ENCODE peak calls at places on chromosomes 16 and 17, in ten cellular contexts. One of them, this sample, is unnamed.

GRCh38 chr16:51607202-51607756 is 456.2 kb upstream of the SALL1 start:
- DNase-seq in NCI-H2029: no peak
- DNase-seq in activated CD8-positive, alpha-beta T cell treated with anti-CD3 and anti-CD28 coated beads, Interleukin-2, amount 10 ng/mL, durations not matched to agents 7 days and 5 days: no peak
- DNase-seq in iris pigment epithelial cell: no peak
- DNase-seq in right cardiac atrium: no peak
- DNase-seq in RCC 7860: no peak
- DNase-seq in kidney: no peak
- DNase-seq in nephron progenitor cell: no peak
- DNase-seq in left lobe of liver: no peak
- DNase-seq in BJ: no peak
- DNase-seq in this sample: no peak

GRCh38 chr17:78883090-78883532 is 19.9 kb downstream of the CEP295NL start:
- DNase-seq in activated CD8-positive, alpha-beta T cell treated with anti-CD3 and anti-CD28 coated beads, Interleukin-2, amount 10 ng/mL, durations not matched to agents 7 days and 5 days: no peak
- DNase-seq in nephron progenitor cell: no peak
- DNase-seq in iris pigment epithelial cell: peak
- DNase-seq in RCC 7860: peak
- DNase-seq in NCI-H2029: no peak
- DNase-seq in right cardiac atrium: peak
- DNase-seq in BJ: peak
- DNase-seq in kidney: peak
- DNase-seq in left lobe of liver: peak
- DNase-seq in this sample: peak

GRCh38 chr16:72480926-72481325 is 309.0 kb upstream of the PMFBP1 start:
- DNase-seq in left lobe of liver: no peak
- DNase-seq in nephron progenitor cell: no peak
- DNase-seq in iris pigment epithelial cell: peak
- DNase-seq in RCC 7860: no peak
- DNase-seq in right cardiac atrium: no peak
- DNase-seq in NCI-H2029: no peak
- DNase-seq in activated CD8-positive, alpha-beta T cell treated with anti-CD3 and anti-CD28 coated beads, Interleukin-2, amount 10 ng/mL, durations not matched to agents 7 days and 5 days: no peak
- DNase-seq in kidney: no peak
- DNase-seq in BJ: no peak
- DNase-seq in this sample: no peak

GRCh38 chr17:3888343-3889171 is 4.3 kb downstream of the CAMKK1 start:
- DNase-seq in NCI-H2029: peak
- DNase-seq in right cardiac atrium: peak
- DNase-seq in BJ: peak
- DNase-seq in nephron progenitor cell: peak
- DNase-seq in left lobe of liver: no peak
- DNase-seq in kidney: peak
- DNase-seq in iris pigment epithelial cell: peak
- DNase-seq in activated CD8-positive, alpha-beta T cell treated with anti-CD3 and anti-CD28 coated beads, Interleukin-2, amount 10 ng/mL, durations not matched to agents 7 days and 5 days: no peak
- DNase-seq in RCC 7860: peak
- DNase-seq in this sample: peak

GRCh38 chr16:16144416-16144815 is 78.9 kb downstream of the ABCC6 start:
- DNase-seq in right cardiac atrium: no peak
- DNase-seq in activated CD8-positive, alpha-beta T cell treated with anti-CD3 and anti-CD28 coated beads, Interleukin-2, amount 10 ng/mL, durations not matched to agents 7 days and 5 days: no peak
- DNase-seq in BJ: no peak
- DNase-seq in nephron progenitor cell: no peak
- DNase-seq in RCC 7860: peak
- DNase-seq in iris pigment epithelial cell: no peak
- DNase-seq in NCI-H2029: no peak
- DNase-seq in kidney: no peak
- DNase-seq in left lobe of liver: no peak
- DNase-seq in this sample: no peak

GRCh38 chr17:57906910-57907309 is 48.3 kb downstream of the CUEDC1 start:
- DNase-seq in left lobe of liver: no peak
- DNase-seq in BJ: no peak
- DNase-seq in nephron progenitor cell: no peak
- DNase-seq in NCI-H2029: no peak
- DNase-seq in iris pigment epithelial cell: no peak
- DNase-seq in RCC 7860: no peak
- DNase-seq in kidney: no peak
- DNase-seq in right cardiac atrium: no peak
- DNase-seq in activated CD8-positive, alpha-beta T cell treated with anti-CD3 and anti-CD28 coated beads, Interleukin-2, amount 10 ng/mL, durations not matched to agents 7 days and 5 days: no peak
- DNase-seq in this sample: no peak

GRCh38 chr16:117381-118365 is 20.8 kb downstream of the NPRL3 start:
- DNase-seq in nephron progenitor cell: peak
- DNase-seq in activated CD8-positive, alpha-beta T cell treated with anti-CD3 and anti-CD28 coated beads, Interleukin-2, amount 10 ng/mL, durations not matched to agents 7 days and 5 days: peak
- DNase-seq in left lobe of liver: peak
- DNase-seq in BJ: no peak
- DNase-seq in right cardiac atrium: peak
- DNase-seq in iris pigment epithelial cell: peak
- DNase-seq in RCC 7860: peak
- DNase-seq in kidney: peak
- DNase-seq in NCI-H2029: peak
- DNase-seq in this sample: no peak

GRCh38 chr17:6427284-6427781 is 7.6 kb downstream of the AIPL1 start:
- DNase-seq in right cardiac atrium: no peak
- DNase-seq in left lobe of liver: no peak
- DNase-seq in NCI-H2029: no peak
- DNase-seq in iris pigment epithelial cell: peak
- DNase-seq in RCC 7860: peak
- DNase-seq in kidney: no peak
- DNase-seq in BJ: no peak
- DNase-seq in activated CD8-positive, alpha-beta T cell treated with anti-CD3 and anti-CD28 coated beads, Interleukin-2, amount 10 ng/mL, durations not matched to agents 7 days and 5 days: peak
- DNase-seq in nephron progenitor cell: no peak
- DNase-seq in this sample: no peak

GRCh38 chr16:4612977-4613635 is 1.6 kb downstream of the UBALD1 start:
- DNase-seq in NCI-H2029: no peak
- DNase-seq in iris pigment epithelial cell: peak
- DNase-seq in kidney: no peak
- DNase-seq in left lobe of liver: no peak
- DNase-seq in BJ: no peak
- DNase-seq in nephron progenitor cell: no peak
- DNase-seq in right cardiac atrium: no peak
- DNase-seq in activated CD8-positive, alpha-beta T cell treated with anti-CD3 and anti-CD28 coated beads, Interleukin-2, amount 10 ng/mL, durations not matched to agents 7 days and 5 days: no peak
- DNase-seq in RCC 7860: no peak
- DNase-seq in this sample: no peak

GRCh38 chr17:65346166-65346565 is 209.0 kb downstream of the RGS9 start:
- DNase-seq in right cardiac atrium: no peak
- DNase-seq in BJ: no peak
- DNase-seq in activated CD8-positive, alpha-beta T cell treated with anti-CD3 and anti-CD28 coated beads, Interleukin-2, amount 10 ng/mL, durations not matched to agents 7 days and 5 days: no peak
- DNase-seq in left lobe of liver: no peak
- DNase-seq in iris pigment epithelial cell: no peak
- DNase-seq in NCI-H2029: no peak
- DNase-seq in kidney: no peak
- DNase-seq in RCC 7860: peak
- DNase-seq in nephron progenitor cell: no peak
- DNase-seq in this sample: no peak

GRCh38 chr16:57245472-57246113 is 534 bp downstream of the ARL2BP start:
- DNase-seq in BJ: no peak
- DNase-seq in RCC 7860: no peak
- DNase-seq in kidney: peak
- DNase-seq in left lobe of liver: peak
- DNase-seq in iris pigment epithelial cell: peak
- DNase-seq in nephron progenitor cell: no peak
- DNase-seq in activated CD8-positive, alpha-beta T cell treated with anti-CD3 and anti-CD28 coated beads, Interleukin-2, amount 10 ng/mL, durations not matched to agents 7 days and 5 days: peak
- DNase-seq in right cardiac atrium: peak
- DNase-seq in NCI-H2029: no peak
- DNase-seq in this sample: no peak

GRCh38 chr17:58303981-58304734 is 23.4 kb upstream of the MPO start:
- DNase-seq in kidney: peak
- DNase-seq in RCC 7860: no peak
- DNase-seq in right cardiac atrium: no peak
- DNase-seq in BJ: no peak
- DNase-seq in nephron progenitor cell: peak
- DNase-seq in NCI-H2029: no peak
- DNase-seq in activated CD8-positive, alpha-beta T cell treated with anti-CD3 and anti-CD28 coated beads, Interleukin-2, amount 10 ng/mL, durations not matched to agents 7 days and 5 days: peak
- DNase-seq in left lobe of liver: peak
- DNase-seq in iris pigment epithelial cell: peak
- DNase-seq in this sample: no peak

GRCh38 chr16:85395207-85395912 is 217.8 kb upstream of the GSE1 start:
- DNase-seq in nephron progenitor cell: peak
- DNase-seq in iris pigment epithelial cell: peak
- DNase-seq in RCC 7860: peak
- DNase-seq in NCI-H2029: peak
- DNase-seq in BJ: peak
- DNase-seq in right cardiac atrium: peak
- DNase-seq in activated CD8-positive, alpha-beta T cell treated with anti-CD3 and anti-CD28 coated beads, Interleukin-2, amount 10 ng/mL, durations not matched to agents 7 days and 5 days: no peak
- DNase-seq in kidney: peak
- DNase-seq in left lobe of liver: peak
- DNase-seq in this sample: no peak

GRCh38 chr17:45722161-45722560 is 62.0 kb upstream of the CRHR1 start:
- DNase-seq in nephron progenitor cell: peak
- DNase-seq in iris pigment epithelial cell: peak
- DNase-seq in kidney: no peak
- DNase-seq in RCC 7860: no peak
- DNase-seq in right cardiac atrium: no peak
- DNase-seq in left lobe of liver: no peak
- DNase-seq in activated CD8-positive, alpha-beta T cell treated with anti-CD3 and anti-CD28 coated beads, Interleukin-2, amount 10 ng/mL, durations not matched to agents 7 days and 5 days: no peak
- DNase-seq in NCI-H2029: no peak
- DNase-seq in BJ: no peak
- DNase-seq in this sample: no peak

GRCh38 chr16:25691519-25692091 is at the start of gene HS3ST4:
- DNase-seq in NCI-H2029: no peak
- DNase-seq in iris pigment epithelial cell: no peak
- DNase-seq in left lobe of liver: no peak
- DNase-seq in RCC 7860: no peak
- DNase-seq in kidney: no peak
- DNase-seq in nephron progenitor cell: peak
- DNase-seq in BJ: no peak
- DNase-seq in right cardiac atrium: peak
- DNase-seq in activated CD8-positive, alpha-beta T cell treated with anti-CD3 and anti-CD28 coated beads, Interleukin-2, amount 10 ng/mL, durations not matched to agents 7 days and 5 days: no peak
- DNase-seq in this sample: no peak

GRCh38 chr17:55005520-55005919 is 37.0 kb downstream of the STXBP4 start:
- DNase-seq in iris pigment epithelial cell: peak
- DNase-seq in activated CD8-positive, alpha-beta T cell treated with anti-CD3 and anti-CD28 coated beads, Interleukin-2, amount 10 ng/mL, durations not matched to agents 7 days and 5 days: peak
- DNase-seq in RCC 7860: no peak
- DNase-seq in nephron progenitor cell: no peak
- DNase-seq in kidney: no peak
- DNase-seq in left lobe of liver: no peak
- DNase-seq in right cardiac atrium: no peak
- DNase-seq in BJ: no peak
- DNase-seq in NCI-H2029: no peak
- DNase-seq in this sample: no peak

This sample was measured in vagina.